ENCODE peak calls at places on chromosomes 16 and 17, in seven cellular contexts. G is mesenchymal stem cell, B is neuronal stem cell, U is mesendoderm, Z is trophoblast cell, L is H1, E is H9. Y is an unnamed sample.

GRCh38 chr16:24643489-24643888 is 86.0 kb upstream of the TNRC6A start:
- DNase-seq in G (no peak), B (no peak), U (no peak), Z (no peak), L (no peak), E (no peak), Y (no peak)

GRCh38 chr17:19578545-19578944 is 44.9 kb downstream of the SLC47A1 start:
- DNase-seq in G (no peak), B (no peak), U (no peak), Z (no peak), L (no peak), E (no peak), Y (no peak)

GRCh38 chr16:27408012-27408601 is 6.1 kb downstream of the IL21R start:
- DNase-seq in G (peak), B (no peak), U (no peak), Z (no peak), L (no peak), E (no peak), Y (peak)

GRCh38 chr16:58187092-58187491 is 10.8 kb downstream of the CSNK2A2 start:
- DNase-seq in G (no peak), B (no peak), U (no peak), Z (no peak), L (no peak), E (no peak), Y (no peak)

GRCh38 chr17:7809086-7809790 is 24.8 kb upstream of the KDM6B start:
- DNase-seq in G (no peak), B (no peak), U (no peak), Z (no peak), L (no peak), E (no peak), Y (no peak)

GRCh38 chr17:55334285-55334684 is 69.5 kb downstream of the HLF start:
- DNase-seq in G (no peak), B (no peak), U (no peak), Z (no peak), L (no peak), E (no peak), Y (no peak)

GRCh38 chr17:56593741-56594527 is 435 bp downstream of the NOG start:
- DNase-seq in G (peak), B (no peak), U (no peak), Z (peak), L (no peak), E (peak), Y (peak)

GRCh38 chr16:59259074-59259963 is 525.2 kb upstream of the GOT2 start:
- DNase-seq in G (peak), B (no peak), U (no peak), Z (peak), L (no peak), E (no peak), Y (no peak)

GRCh38 chr17:50787106-50787505 is 19.8 kb upstream of the ANKRD40CL start:
- DNase-seq in G (no peak), B (no peak), U (no peak), Z (peak), L (no peak), E (no peak), Y (no peak)

GRCh38 chr16:57485916-57486857 is at the start of gene DOK4:
- DNase-seq in G (peak), B (peak), U (peak), Z (peak), L (no peak), E (peak), Y (peak)

GRCh38 chr17:75105269-75106080 is 4.3 kb upstream of the ARMC7 start:
- DNase-seq in G (peak), B (no peak), U (peak), Z (peak), L (no peak), E (peak), Y (peak)

GRCh38 chr17:45288825-45289224 is 26.9 kb upstream of the SPATA32 start:
- DNase-seq in G (no peak), B (no peak), U (no peak), Z (no peak), L (no peak), E (no peak), Y (no peak)

GRCh38 chr17:81412490-81413093 is 17.3 kb downstream of the BAHCC1 start:
- DNase-seq in G (peak), B (no peak), U (no peak), Z (no peak), L (no peak), E (no peak), Y (peak)

GRCh38 chr16:84068783-84069464 is 26.3 kb upstream of the SLC38A8 start:
- DNase-seq in G (no peak), B (no peak), U (no peak), Z (no peak), L (no peak), E (no peak), Y (no peak)

GRCh38 chr17:80718428-80718827 is 173.8 kb downstream of the RPTOR start:
- DNase-seq in G (no peak), B (no peak), U (no peak), Z (no peak), L (no peak), E (no peak), Y (no peak)

GRCh38 chr16:229731-230281 is 557 bp upstream of the LUC7L start:
- DNase-seq in G (no peak), B (no peak), U (no peak), Z (peak), L (no peak), E (no peak), Y (no peak)

GRCh38 chr17:38705803-38706624 is 941 bp downstream of the MLLT6 start:
- DNase-seq in G (peak), B (peak), U (peak), Z (peak), L (no peak), E (peak), Y (no peak)

GRCh38 chr16:72677662-72678447 is 370.1 kb downstream of the ZFHX3 start:
- DNase-seq in G (peak), B (no peak), U (no peak), Z (no peak), L (no peak), E (no peak), Y (peak)

GRCh38 chr16:29826342-29826695 is 6.1 kb downstream of the MVP start:
- DNase-seq in G (no peak), B (no peak), U (no peak), Z (no peak), L (no peak), E (no peak), Y (no peak)

GRCh38 chr16:86660623-86661022 is 82.3 kb downstream of the FOXL1 start:
- DNase-seq in G (no peak), B (no peak), U (no peak), Z (no peak), L (no peak), E (no peak), Y (no peak)

GRCh38 chr17:41333098-41333497 is 17.5 kb downstream of the KRT33A start:
- DNase-seq in G (no peak), B (no peak), U (no peak), Z (peak), L (no peak), E (no peak), Y (no peak)

GRCh38 chr17:42773290-42774035 is at the start of gene VPS25:
- DNase-seq in G (peak), B (peak), U (peak), Z (peak), L (no peak), E (peak), Y (peak)

GRCh38 chr17:76296186-76296585 is 11.9 kb downstream of the QRICH2 start:
- DNase-seq in G (no peak), B (no peak), U (no peak), Z (no peak), L (no peak), E (no peak), Y (no peak)

GRCh38 chr16:79093554-79093967 is 507.0 kb downstream of the MAF start:
- DNase-seq in G (no peak), B (no peak), U (no peak), Z (peak), L (no peak), E (no peak), Y (no peak)

GRCh38 chr16:4096509-4096908 is 19.7 kb downstream of the ADCY9 start:
- DNase-seq in G (no peak), B (no peak), U (no peak), Z (no peak), L (no peak), E (no peak), Y (no peak)
- H2BK120ac ChIP-seq in G (no peak), B (no peak), U (no peak), Z (no peak), L (no peak), E (no peak), Y (peak)

GRCh38 chr16:23465179-23465578 is 12.2 kb upstream of the COG7 start:
- DNase-seq in G (no peak), B (no peak), U (no peak), Z (no peak), L (no peak), E (no peak), Y (no peak)
- H2BK120ac ChIP-seq in G (no peak), B (no peak), U (no peak), Z (no peak), L (no peak), E (no peak), Y (no peak)

DNA sequence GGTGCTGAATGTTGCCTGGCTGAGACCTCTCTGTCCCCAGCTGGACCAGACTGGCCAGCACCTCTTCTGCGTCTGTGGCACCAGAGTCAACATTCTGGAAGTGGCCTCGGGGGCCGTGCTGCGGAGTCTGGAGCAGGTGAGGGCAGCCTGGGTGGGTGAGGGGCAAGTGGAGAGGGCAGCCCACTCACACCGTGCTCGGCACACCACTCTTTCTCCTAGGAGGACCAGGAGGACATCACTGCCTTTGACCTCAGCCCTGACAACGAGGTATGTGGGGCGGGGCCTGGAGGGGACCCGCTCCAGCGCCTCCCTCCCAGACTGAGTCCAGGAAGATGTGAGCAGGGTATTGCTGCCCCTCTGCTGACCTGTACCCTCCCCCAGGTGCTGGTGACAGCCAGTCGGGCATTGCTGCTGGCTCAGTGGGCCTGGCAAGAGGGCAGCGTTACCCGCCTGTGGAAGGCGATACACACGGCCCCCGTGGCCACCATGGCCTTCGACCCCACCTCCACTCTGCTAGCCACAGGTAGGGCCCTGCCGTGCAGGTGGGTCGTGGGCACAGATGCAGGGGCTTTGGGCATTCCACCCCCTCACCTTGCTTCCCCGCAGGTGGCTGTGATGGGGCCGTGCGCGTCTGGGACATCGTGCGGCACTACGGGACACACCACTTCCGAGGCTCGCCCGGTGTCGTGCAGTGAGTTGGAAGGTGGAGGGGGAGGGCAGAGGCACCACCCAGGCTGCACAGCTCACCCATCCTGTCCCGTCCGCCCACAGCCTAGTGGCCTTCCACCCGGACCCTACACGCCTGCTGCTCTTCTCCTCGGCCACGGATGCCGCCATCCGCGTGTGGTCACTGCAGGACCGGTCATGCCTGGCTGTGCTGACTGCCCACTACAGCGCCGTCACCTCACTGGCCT is 2.6 kb downstream of the TBL3 start:
- DNase-seq in G (no peak), B (no peak), U (no peak), Z (no peak), L (no peak), E (no peak), Y (no peak)
- H2BK120ac ChIP-seq in G (no peak), B (no peak), U (no peak), Z (no peak), L (no peak), E (no peak), Y (no peak)

GRCh38 chr16:61432421-61432820 is 603.8 kb downstream of the CDH8 start:
- DNase-seq in G (peak), B (no peak), U (peak), Z (no peak), L (no peak), E (no peak), Y (no peak)
- H2BK120ac ChIP-seq in G (no peak), B (no peak), U (no peak), Z (no peak), L (no peak), E (no peak), Y (no peak)

DNA sequence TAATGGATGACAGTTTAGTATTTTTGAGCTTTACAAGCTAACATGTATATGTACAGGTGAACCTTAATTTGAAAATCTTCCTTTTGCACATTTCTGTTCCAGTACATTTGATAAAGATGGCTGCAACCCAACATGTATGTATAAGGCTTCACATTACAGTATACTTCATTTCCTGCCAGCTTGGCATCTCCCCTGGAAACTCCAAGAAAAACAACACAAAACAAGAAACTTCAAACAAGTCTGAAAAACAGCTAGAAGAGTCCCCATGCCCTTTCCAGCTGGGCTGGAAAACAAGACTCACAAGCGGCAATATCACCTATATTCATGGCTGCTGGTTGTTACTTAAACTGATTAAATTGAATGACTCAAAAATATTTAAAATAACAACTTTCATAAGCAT is 225.6 kb downstream of the CEP112 start:
- DNase-seq in G (no peak), B (no peak), U (no peak), Z (no peak), L (no peak), E (no peak), Y (no peak)
- H2BK120ac ChIP-seq in G (no peak), B (no peak), U (no peak), Z (no peak), L (no peak), E (no peak), Y (no peak)

GRCh38 chr16:48969611-48970010 is 312.0 kb downstream of the CBLN1 start:
- DNase-seq in G (no peak), B (no peak), U (no peak), Z (no peak), L (no peak), E (no peak), Y (no peak)

GRCh38 chr16:48970216-48970615 is 311.4 kb downstream of the CBLN1 start:
- DNase-seq in G (no peak), B (no peak), U (no peak), Z (no peak), L (no peak), E (no peak), Y (no peak)

GRCh38 chr16:48971571-48972071 is 310.0 kb downstream of the CBLN1 start:
- DNase-seq in G (no peak), B (no peak), U (peak), Z (no peak), L (no peak), E (no peak), Y (no peak)

DNA sequence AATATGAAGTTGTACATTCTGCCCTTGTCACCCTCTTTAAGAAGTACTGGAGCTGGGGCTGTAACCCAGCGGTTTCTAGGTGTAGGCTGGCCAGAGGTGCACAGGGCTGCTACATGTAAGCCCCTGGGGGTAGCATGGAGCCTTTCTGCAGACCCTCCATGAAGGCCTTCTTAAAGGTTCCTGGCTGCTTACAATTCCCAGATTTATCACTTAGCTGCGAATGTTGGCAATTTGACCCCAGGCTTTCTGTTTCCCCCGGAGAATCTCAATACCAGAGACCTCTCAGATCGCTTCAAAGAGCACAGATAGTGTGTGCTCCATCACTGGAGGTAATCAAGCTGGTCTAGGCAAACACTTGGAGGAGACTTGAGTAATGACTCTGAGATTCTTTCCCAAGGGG is 309.4 kb downstream of the CBLN1 start:
- DNase-seq in G (no peak), B (no peak), U (no peak), Z (no peak), L (no peak), E (no peak), Y (no peak)
- H2BK120ac ChIP-seq in G (no peak), B (no peak), U (no peak), Z (no peak), L (no peak), E (no peak), Y (no peak)

DNA sequence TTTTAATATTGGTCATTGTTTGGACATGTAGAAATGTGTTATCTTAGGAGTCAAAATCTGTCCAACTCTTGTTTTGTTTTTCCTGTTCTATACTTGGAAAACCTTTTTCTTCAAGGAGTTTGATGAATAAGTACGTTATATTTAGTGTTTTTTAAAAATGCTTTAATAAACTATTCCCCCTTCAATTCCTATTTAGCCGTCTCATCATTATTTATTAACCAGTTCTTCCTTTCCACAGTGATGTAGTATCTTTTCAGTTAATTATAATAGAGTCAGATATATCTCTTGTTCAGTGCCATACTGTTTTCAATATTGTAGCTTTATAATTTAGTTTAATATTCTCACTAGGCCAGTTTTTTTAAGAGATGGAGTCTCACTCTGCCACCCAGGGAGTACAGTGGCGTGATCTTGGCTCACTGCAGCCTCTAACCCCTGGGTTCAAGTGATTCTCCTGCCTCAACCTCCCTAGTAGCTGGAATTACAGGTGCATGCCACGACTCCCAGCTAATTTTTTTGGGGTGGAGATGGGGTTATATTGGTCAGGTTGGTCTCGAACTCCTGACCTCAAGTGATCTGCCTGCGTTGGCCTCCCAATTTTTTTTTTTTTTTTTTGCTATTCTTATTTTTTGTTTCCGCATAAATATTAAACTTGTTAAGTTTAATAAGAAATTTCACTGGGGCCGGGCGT is 72.9 kb downstream of the KPNA2 start:
- DNase-seq in G (no peak), B (no peak), U (no peak), Z (no peak), L (no peak), E (no peak), Y (no peak)
- H2BK120ac ChIP-seq in G (no peak), B (no peak), U (no peak), Z (no peak), L (no peak), E (no peak), Y (no peak)

GRCh38 chr16:50298075-50298460 is 31.7 kb downstream of the ADCY7 start:
- DNase-seq in G (no peak), B (no peak), U (no peak), Z (no peak), L (no peak), E (peak), Y (no peak)

GRCh38 chr16:50298591-50299507 is 32.5 kb downstream of the ADCY7 start:
- DNase-seq in G (no peak), B (no peak), U (no peak), Z (no peak), L (no peak), E (peak), Y (no peak)

GRCh38 chr16:50295541-50296132 is 29.3 kb downstream of the ADCY7 start:
- DNase-seq in G (no peak), B (no peak), U (no peak), Z (no peak), L (no peak), E (no peak), Y (no peak)

GRCh38 chr16:50297301-50298074 is 31.1 kb downstream of the ADCY7 start:
- DNase-seq in G (no peak), B (no peak), U (no peak), Z (no peak), L (no peak), E (peak), Y (no peak)

DNA sequence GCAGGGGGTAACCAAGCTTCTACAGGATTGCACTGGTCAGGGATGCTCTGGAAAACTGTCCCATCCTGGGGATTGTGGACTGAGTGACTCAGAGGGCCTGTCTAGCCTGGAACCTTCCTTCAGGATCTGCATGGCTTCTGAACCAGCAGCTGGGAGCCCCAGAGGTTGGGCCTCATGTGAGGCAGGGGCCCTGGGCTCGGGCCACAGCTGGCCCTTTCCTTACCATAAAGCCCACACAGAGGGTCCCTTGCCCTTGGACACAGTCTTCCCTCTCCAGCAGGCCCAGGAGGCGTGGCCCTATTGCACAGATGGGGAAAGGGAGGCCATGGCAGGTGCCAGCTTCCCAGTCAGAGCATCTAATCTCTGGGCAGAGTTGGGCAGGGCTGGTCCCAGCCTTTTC is 30.5 kb downstream of the ADCY7 start:
- DNase-seq in G (no peak), B (no peak), U (no peak), Z (no peak), L (no peak), E (no peak), Y (no peak)
- H2BK120ac ChIP-seq in G (no peak), B (no peak), U (no peak), Z (no peak), L (no peak), E (no peak), Y (no peak)

GRCh38 chr16:3019594-3020246 is 448 bp upstream of the TNFRSF12A start:
- DNase-seq in G (no peak), B (no peak), U (no peak), Z (no peak), L (no peak), E (no peak), Y (no peak)
- H2BK120ac ChIP-seq in G (no peak), B (no peak), U (no peak), Z (peak), L (no peak), E (no peak), Y (peak)

GRCh38 chr16:51916814-51917213 is 630.1 kb downstream of the TOX3 start:
- DNase-seq in G (no peak), B (no peak), U (no peak), Z (no peak), L (no peak), E (no peak), Y (no peak)

GRCh38 chr16:51922476-51922875 is 624.5 kb downstream of the TOX3 start:
- DNase-seq in G (peak), B (no peak), U (no peak), Z (no peak), L (no peak), E (no peak), Y (no peak)

GRCh38 chr16:51924744-51925143 is 622.2 kb downstream of the TOX3 start:
- DNase-seq in G (no peak), B (no peak), U (no peak), Z (no peak), L (no peak), E (no peak), Y (no peak)

GRCh38 chr16:51919736-51920135 is 627.2 kb downstream of the TOX3 start:
- DNase-seq in G (no peak), B (no peak), U (no peak), Z (no peak), L (no peak), E (no peak), Y (peak)
- H2BK120ac ChIP-seq in G (no peak), B (no peak), U (no peak), Z (no peak), L (no peak), E (no peak), Y (no peak)